ENCODE peak calls at places on chromosomes 6 and 20, in ten cellular contexts. One of them, this sample, is unnamed.

GRCh38 chr20:59836768-59837167 is 96.7 kb downstream of the SYCP2 start:
- DNase-seq in nephron progenitor cell: no peak
- DNase-seq in PC-3: peak; percentile 53
- DNase-seq in endothelial cell: no peak
- DNase-seq in brain microvascular endothelial cell: no peak
- DNase-seq in RWPE1: no peak
- DNase-seq in psoas muscle: no peak
- DNase-seq in posterior vena cava: no peak
- DNase-seq in SK-N-MC: no peak
- DNase-seq in fibroblast of mammary gland: no peak
- DNase-seq in this sample: no peak

GRCh38 chr6:157823001-157823522 is at the start of gene SNX9:
- DNase-seq in psoas muscle: peak; percentile 84
- DNase-seq in PC-3: peak; percentile 69
- DNase-seq in endothelial cell: peak; percentile 74
- DNase-seq in RWPE1: peak; percentile 69
- DNase-seq in nephron progenitor cell: peak; percentile 81
- DNase-seq in posterior vena cava: peak; percentile 96
- DNase-seq in brain microvascular endothelial cell: no peak
- DNase-seq in fibroblast of mammary gland: peak; percentile 68
- DNase-seq in SK-N-MC: no peak
- DNase-seq in this sample: peak; percentile 74

GRCh38 chr20:49690899-49691620 is 22.6 kb downstream of the B4GALT5 start:
- DNase-seq in RWPE1: peak; percentile 64
- DNase-seq in PC-3: peak; percentile 59
- DNase-seq in SK-N-MC: no peak
- DNase-seq in psoas muscle: no peak
- DNase-seq in fibroblast of mammary gland: peak; percentile 67
- DNase-seq in posterior vena cava: no peak
- DNase-seq in brain microvascular endothelial cell: peak; percentile 76
- DNase-seq in endothelial cell: no peak
- DNase-seq in nephron progenitor cell: no peak
- DNase-seq in this sample: peak; percentile 42

GRCh38 chr6:111228094-111228493 is 140.8 kb downstream of the SLC16A10 start:
- DNase-seq in psoas muscle: no peak
- DNase-seq in nephron progenitor cell: no peak
- DNase-seq in endothelial cell: no peak
- DNase-seq in brain microvascular endothelial cell: no peak
- DNase-seq in SK-N-MC: no peak
- DNase-seq in RWPE1: peak; percentile 34
- DNase-seq in fibroblast of mammary gland: peak; percentile 48
- DNase-seq in posterior vena cava: no peak
- DNase-seq in PC-3: no peak
- DNase-seq in this sample: no peak

GRCh38 chr6:156658186-156658585 is 119.0 kb upstream of the ARID1B start:
- DNase-seq in PC-3: no peak
- DNase-seq in brain microvascular endothelial cell: peak; percentile 80
- DNase-seq in RWPE1: no peak
- DNase-seq in posterior vena cava: no peak
- DNase-seq in endothelial cell: no peak
- DNase-seq in fibroblast of mammary gland: peak; percentile 75
- DNase-seq in psoas muscle: no peak
- DNase-seq in nephron progenitor cell: no peak
- DNase-seq in SK-N-MC: no peak
- DNase-seq in this sample: peak; percentile 88

GRCh38 chr6:111604259-111605099 is 1.2 kb downstream of the TRAF3IP2 start:
- DNase-seq in SK-N-MC: no peak
- DNase-seq in fibroblast of mammary gland: peak; percentile 96
- DNase-seq in posterior vena cava: peak; percentile 92
- DNase-seq in PC-3: peak; percentile 26
- DNase-seq in psoas muscle: peak; percentile 77
- DNase-seq in nephron progenitor cell: no peak
- DNase-seq in brain microvascular endothelial cell: peak; percentile 71
- DNase-seq in RWPE1: peak; percentile 59
- DNase-seq in endothelial cell: peak; percentile 7
- DNase-seq in this sample: peak; percentile 84

GRCh38 chr6:12163149-12163548 is 127.0 kb upstream of the EDN1 start:
- DNase-seq in nephron progenitor cell: no peak
- DNase-seq in endothelial cell: no peak
- DNase-seq in brain microvascular endothelial cell: no peak
- DNase-seq in PC-3: no peak
- DNase-seq in RWPE1: no peak
- DNase-seq in SK-N-MC: no peak
- DNase-seq in psoas muscle: no peak
- DNase-seq in fibroblast of mammary gland: no peak
- DNase-seq in posterior vena cava: peak; percentile 20
- DNase-seq in this sample: no peak

GRCh38 chr6:135938588-135939215 is 87.2 kb downstream of the PDE7B start:
- DNase-seq in fibroblast of mammary gland: peak; percentile 96
- DNase-seq in SK-N-MC: no peak
- DNase-seq in brain microvascular endothelial cell: peak; percentile 67
- DNase-seq in posterior vena cava: no peak
- DNase-seq in endothelial cell: no peak
- DNase-seq in RWPE1: no peak
- DNase-seq in PC-3: peak; percentile 30
- DNase-seq in nephron progenitor cell: no peak
- DNase-seq in psoas muscle: peak; percentile 26
- DNase-seq in this sample: peak; percentile 65

GRCh38 chr6:152746172-152746553 is 4.4 kb upstream of the VIP start:
- DNase-seq in brain microvascular endothelial cell: peak; percentile 4
- DNase-seq in fibroblast of mammary gland: peak; percentile 20
- DNase-seq in nephron progenitor cell: no peak
- DNase-seq in SK-N-MC: no peak
- DNase-seq in PC-3: peak; percentile 58
- DNase-seq in RWPE1: peak; percentile 70
- DNase-seq in endothelial cell: no peak
- DNase-seq in psoas muscle: no peak
- DNase-seq in posterior vena cava: no peak
- DNase-seq in this sample: peak; percentile 27

GRCh38 chr6:143267740-143268139 is 182.8 kb downstream of the ADAT2 start:
- DNase-seq in SK-N-MC: no peak
- DNase-seq in posterior vena cava: no peak
- DNase-seq in fibroblast of mammary gland: no peak
- DNase-seq in nephron progenitor cell: no peak
- DNase-seq in brain microvascular endothelial cell: no peak
- DNase-seq in endothelial cell: no peak
- DNase-seq in RWPE1: no peak
- DNase-seq in PC-3: no peak
- DNase-seq in psoas muscle: no peak
- DNase-seq in this sample: no peak

GRCh38 chr6:20202070-20202658 is 10.1 kb downstream of the MBOAT1 start:
- DNase-seq in brain microvascular endothelial cell: no peak
- DNase-seq in SK-N-MC: no peak
- DNase-seq in posterior vena cava: no peak
- DNase-seq in psoas muscle: no peak
- DNase-seq in PC-3: peak; percentile 81
- DNase-seq in fibroblast of mammary gland: peak; percentile 51
- DNase-seq in endothelial cell: no peak
- DNase-seq in nephron progenitor cell: no peak
- DNase-seq in RWPE1: peak; percentile 57
- DNase-seq in this sample: peak; percentile 38